ENCODE peak calls at places on chromosomes 16 and 17, in four cellular contexts. F is K562, Y is SK-N-SH, L is HepG2. V is an unnamed sample.

GRCh38 chr17:72117748-72118587 is 2.9 kb upstream of the SOX9 start:
- DNase-seq in L (no peak), Y (peak; percentile 41), F (no peak), V (no peak)

GRCh38 chr17:39473310-39473709 is 12.0 kb downstream of the CDK12 start:
- DNase-seq in Y (no peak), L (no peak), F (no peak), V (no peak)

GRCh38 chr17:31492880-31493655 is 101.6 kb downstream of the RAB11FIP4 start:
- DNase-seq in Y (no peak), L (no peak), F (peak; percentile 66), V (no peak)

GRCh38 chr16:13021996-13022395 is 120.6 kb downstream of the SHISA9 start:
- DNase-seq in Y (no peak), L (no peak), F (no peak), V (no peak)

GRCh38 chr16:67726106-67727034 is 7.3 kb upstream of the GFOD2 start:
- DNase-seq in Y (no peak), L (peak; percentile 79), F (no peak), V (no peak)

GRCh38 chr17:71444011-71444574 is 676.7 kb upstream of the SOX9 start:
- DNase-seq in F (no peak), Y (no peak), L (no peak), V (no peak)

GRCh38 chr17:81512984-81513668 is 527 bp upstream of the ACTG1 start:
- DNase-seq in L (peak; percentile 80), F (peak; percentile 63), Y (no peak), V (no peak)

GRCh38 chr16:85365120-85365519 is 248.0 kb upstream of the GSE1 start:
- DNase-seq in Y (no peak), F (no peak), L (no peak), V (no peak)

GRCh38 chr16:63145411-63145810 is 1109.2 kb upstream of the CDH8 start:
- DNase-seq in F (no peak), L (no peak), Y (no peak), V (no peak)

DNA sequence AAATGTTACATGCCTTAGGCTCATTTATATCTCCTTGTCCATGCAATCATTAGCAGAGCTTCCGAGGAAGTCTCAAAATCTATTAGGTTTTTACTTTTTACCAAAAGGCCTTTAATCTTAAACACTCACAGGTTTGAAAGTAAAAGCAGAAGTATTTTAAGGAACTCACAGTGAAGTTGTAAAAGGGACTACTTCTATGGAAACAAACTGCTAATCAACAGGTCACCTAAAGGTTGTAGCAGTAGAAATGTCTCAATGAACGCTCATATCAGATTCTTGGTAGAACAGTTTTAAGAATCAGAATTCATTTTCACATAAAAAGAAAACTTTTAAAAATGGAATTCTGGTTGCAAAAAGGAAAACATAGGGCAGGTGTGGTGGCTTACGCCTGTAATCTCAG is 5.1 kb upstream of the ATP6V0A1 start:
- DNase-seq in F (no peak), L (no peak), Y (no peak), V (no peak)
- TF ChIP-seq ELF1 in F (no peak), L (no peak), Y (no peak), V (no peak)

DNA sequence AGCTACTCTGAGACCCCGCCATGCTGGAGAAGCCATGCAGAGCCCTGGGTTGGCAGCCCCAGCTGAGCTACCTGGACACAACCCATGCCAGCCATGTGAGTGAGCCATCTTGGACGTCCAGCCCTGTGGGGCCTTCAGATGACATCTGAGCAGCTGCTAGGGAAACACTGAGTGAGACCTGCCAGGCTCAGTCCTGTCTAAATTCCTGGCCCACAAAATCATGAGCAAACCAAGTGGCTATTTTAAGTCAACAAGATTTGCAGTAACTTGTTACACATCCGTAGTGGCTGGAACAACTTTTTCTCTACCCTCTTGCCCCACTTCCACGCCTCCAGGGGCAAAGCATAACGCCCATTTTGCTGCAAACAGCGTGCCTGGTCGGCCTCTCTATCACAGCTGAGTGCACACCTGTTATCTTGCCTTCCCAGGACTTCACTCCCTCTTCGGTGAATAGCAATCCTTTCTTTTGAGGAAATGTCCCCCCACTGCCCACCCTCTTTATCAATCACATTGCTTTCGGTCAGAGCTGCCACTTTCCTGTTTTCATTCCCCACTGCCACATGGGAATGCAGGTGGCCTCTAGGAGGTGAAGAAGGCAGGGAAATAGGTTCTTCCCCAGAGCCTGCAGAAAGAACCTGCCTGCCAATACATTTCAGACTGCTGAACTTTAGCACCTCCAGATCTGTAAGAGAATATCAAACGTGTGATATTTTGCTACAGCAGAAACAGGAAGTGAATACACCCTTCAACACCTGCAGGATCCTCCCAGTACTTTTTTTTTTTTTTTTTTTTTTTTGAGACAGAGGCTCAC is 7.4 kb upstream of the SCIMP start:
- DNase-seq in L (no peak), Y (no peak), F (no peak), V (no peak)
- H3K9ac ChIP-seq in L (no peak overlapping the region), Y (no peak overlapping the region), F (no peak overlapping the region), V (no peak overlapping the region)

DNA sequence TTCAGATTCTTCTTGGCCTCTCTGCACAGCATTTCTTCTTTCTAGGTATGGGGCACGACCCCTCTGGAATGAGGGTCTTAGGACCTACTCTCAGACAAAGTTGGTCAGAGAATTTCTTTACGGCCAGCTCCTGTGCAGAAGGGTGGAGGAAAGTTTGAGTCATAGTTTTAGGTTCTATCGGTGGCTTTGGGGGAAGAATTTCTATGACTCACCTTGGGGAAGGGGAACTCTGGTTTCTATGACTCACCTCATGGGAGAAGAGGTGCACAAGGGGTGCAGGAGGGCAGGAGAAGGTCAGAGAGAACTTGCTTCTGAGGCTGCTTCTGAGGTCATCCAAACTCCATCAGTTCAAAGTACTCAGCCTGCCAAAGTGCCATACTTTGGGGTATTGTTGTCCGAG is 2.5 kb upstream of the ABCC12 start:
- DNase-seq in Y (no peak), L (peak; percentile 31), F (no peak), V (peak; percentile 55)
- TF ChIP-seq ELF1 in Y (no peak), L (no peak), F (no peak), V (no peak)

GRCh38 chr16:50067290-50067853 is 1.6 kb downstream of the HEATR3 start:
- DNase-seq in L (peak; percentile 79), Y (peak; percentile 53), F (peak; percentile 23), V (peak; percentile 22)
- H3K9ac ChIP-seq in L (peak overlapping the region; percentile 1), Y (no peak overlapping the region), F (no peak overlapping the region), V (no peak overlapping the region)

V was measured in HCT116.